ENCODE peak calls at places on chromosomes 12 and 14, in nine cellular contexts. One of them, this sample, is unnamed.

GRCh38 chr12:112368856-112369255 is 13.4 kb downstream of the HECTD4 start:
- DNase-seq in iPS-NIHi11: no peak
- DNase-seq in HT1080: no peak
- DNase-seq in IMR-90: no peak
- DNase-seq in CD4-positive, CD25-positive, alpha-beta regulatory T cell: no peak
- DNase-seq in lung microvascular endothelial cell: no peak
- DNase-seq in aorta: no peak
- DNase-seq in ELR: no peak
- DNase-seq in B cell: no peak
- DNase-seq in this sample: no peak

GRCh38 chr14:55146425-55146824 is 17.4 kb downstream of the LGALS3 start:
- DNase-seq in IMR-90: no peak
- DNase-seq in iPS-NIHi11: no peak
- DNase-seq in ELR: no peak
- DNase-seq in lung microvascular endothelial cell: no peak
- DNase-seq in HT1080: no peak
- DNase-seq in B cell: no peak
- DNase-seq in aorta: no peak
- DNase-seq in CD4-positive, CD25-positive, alpha-beta regulatory T cell: no peak
- DNase-seq in this sample: no peak

GRCh38 chr12:1439201-1439600 is 155.2 kb downstream of the FBXL14 start:
- DNase-seq in iPS-NIHi11: no peak
- DNase-seq in B cell: no peak
- DNase-seq in IMR-90: no peak
- DNase-seq in ELR: no peak
- DNase-seq in lung microvascular endothelial cell: no peak
- DNase-seq in HT1080: no peak
- DNase-seq in CD4-positive, CD25-positive, alpha-beta regulatory T cell: no peak
- DNase-seq in aorta: no peak
- DNase-seq in this sample: no peak

GRCh38 chr12:108792361-108793292 is 61.3 kb upstream of the CORO1C start:
- DNase-seq in CD4-positive, CD25-positive, alpha-beta regulatory T cell: no peak
- DNase-seq in lung microvascular endothelial cell: no peak
- DNase-seq in HT1080: no peak
- DNase-seq in iPS-NIHi11: no peak
- DNase-seq in ELR: no peak
- DNase-seq in aorta: no peak
- DNase-seq in IMR-90: no peak
- DNase-seq in B cell: no peak
- DNase-seq in this sample: no peak

GRCh38 chr12:82942521-82942920 is 255.8 kb downstream of the TMTC2 start:
- DNase-seq in IMR-90: no peak
- DNase-seq in B cell: no peak
- DNase-seq in ELR: no peak
- DNase-seq in lung microvascular endothelial cell: no peak
- DNase-seq in HT1080: no peak
- DNase-seq in CD4-positive, CD25-positive, alpha-beta regulatory T cell: no peak
- DNase-seq in iPS-NIHi11: no peak
- DNase-seq in aorta: no peak
- DNase-seq in this sample: no peak

GRCh38 chr14:53368714-53369191 is 215.6 kb upstream of the DDHD1 start:
- DNase-seq in iPS-NIHi11: no peak
- DNase-seq in IMR-90: peak; percentile 88
- DNase-seq in lung microvascular endothelial cell: peak; percentile 50
- DNase-seq in ELR: peak; percentile 82
- DNase-seq in HT1080: peak; percentile 57
- DNase-seq in CD4-positive, CD25-positive, alpha-beta regulatory T cell: no peak
- DNase-seq in B cell: no peak
- DNase-seq in aorta: no peak
- DNase-seq in this sample: no peak

GRCh38 chr12:98618952-98619351 is 25.5 kb downstream of the SLC25A3 start:
- DNase-seq in B cell: no peak
- DNase-seq in IMR-90: peak; percentile 25
- DNase-seq in CD4-positive, CD25-positive, alpha-beta regulatory T cell: no peak
- DNase-seq in ELR: no peak
- DNase-seq in lung microvascular endothelial cell: no peak
- DNase-seq in HT1080: no peak
- DNase-seq in iPS-NIHi11: no peak
- DNase-seq in aorta: no peak
- DNase-seq in this sample: no peak

GRCh38 chr12:51323966-51324895 is at the start of gene BIN2:
- DNase-seq in CD4-positive, CD25-positive, alpha-beta regulatory T cell: peak; percentile 75
- DNase-seq in aorta: peak; percentile 80
- DNase-seq in HT1080: no peak
- DNase-seq in lung microvascular endothelial cell: no peak
- DNase-seq in iPS-NIHi11: no peak
- DNase-seq in ELR: no peak
- DNase-seq in IMR-90: no peak
- DNase-seq in B cell: peak; percentile 93
- DNase-seq in this sample: peak; percentile 38

GRCh38 chr12:113938471-113938870 is 27.7 kb downstream of the RBM19 start:
- DNase-seq in iPS-NIHi11: no peak
- DNase-seq in aorta: no peak
- DNase-seq in CD4-positive, CD25-positive, alpha-beta regulatory T cell: no peak
- DNase-seq in HT1080: no peak
- DNase-seq in IMR-90: no peak
- DNase-seq in lung microvascular endothelial cell: no peak
- DNase-seq in B cell: no peak
- DNase-seq in ELR: no peak
- DNase-seq in this sample: no peak